ENCODE peak calls at places on chromosomes 3 and 15, in nine cellular contexts. One of them, this sample, is unnamed.

GRCh38 chr3:13139471-13140065 is 66.3 kb upstream of the IQSEC1 start:
- DNase-seq in caudate nucleus: no peak
- DNase-seq in HuH-7: no peak
- DNase-seq in NCI-H1105 treated with DMSO at 0.1 percent for 48 hours: no peak
- DNase-seq in activated naive CD8-positive, alpha-beta T cell treated with anti-CD3 and anti-CD28 coated beads for 36 hours: no peak
- DNase-seq in activated CD4-positive, alpha-beta T cell treated with anti-CD3 and anti-CD28 coated beads, Interleukin-2, amount 50 U/mL, for 48 hours: no peak
- DNase-seq in progenitor cell of endocrine pancreas: no peak
- DNase-seq in naive thymus-derived CD4-positive, alpha-beta T cell: no peak
- DNase-seq in breast epithelium: peak
- DNase-seq in this sample: no peak

GRCh38 chr3:43584043-43584826 is 37.6 kb downstream of the ANO10 start:
- DNase-seq in caudate nucleus: no peak
- DNase-seq in HuH-7: no peak
- DNase-seq in NCI-H1105 treated with DMSO at 0.1 percent for 48 hours: no peak
- DNase-seq in activated naive CD8-positive, alpha-beta T cell treated with anti-CD3 and anti-CD28 coated beads for 36 hours: no peak
- DNase-seq in activated CD4-positive, alpha-beta T cell treated with anti-CD3 and anti-CD28 coated beads, Interleukin-2, amount 50 U/mL, for 48 hours: no peak
- DNase-seq in progenitor cell of endocrine pancreas: no peak
- DNase-seq in naive thymus-derived CD4-positive, alpha-beta T cell: peak
- DNase-seq in breast epithelium: no peak
- DNase-seq in this sample: no peak

GRCh38 chr15:90138071-90138833 is 36.0 kb upstream of the IDH2 start:
- DNase-seq in caudate nucleus: no peak
- DNase-seq in HuH-7: no peak
- DNase-seq in NCI-H1105 treated with DMSO at 0.1 percent for 48 hours: no peak
- DNase-seq in activated naive CD8-positive, alpha-beta T cell treated with anti-CD3 and anti-CD28 coated beads for 36 hours: no peak
- DNase-seq in activated CD4-positive, alpha-beta T cell treated with anti-CD3 and anti-CD28 coated beads, Interleukin-2, amount 50 U/mL, for 48 hours: no peak
- DNase-seq in progenitor cell of endocrine pancreas: no peak
- DNase-seq in naive thymus-derived CD4-positive, alpha-beta T cell: no peak
- DNase-seq in breast epithelium: no peak
- DNase-seq in this sample: no peak

GRCh38 chr3:71724584-71725278 is 471 bp downstream of the EIF4E3 start:
- DNase-seq in caudate nucleus: peak
- DNase-seq in HuH-7: peak
- DNase-seq in NCI-H1105 treated with DMSO at 0.1 percent for 48 hours: no peak
- DNase-seq in activated naive CD8-positive, alpha-beta T cell treated with anti-CD3 and anti-CD28 coated beads for 36 hours: peak
- DNase-seq in activated CD4-positive, alpha-beta T cell treated with anti-CD3 and anti-CD28 coated beads, Interleukin-2, amount 50 U/mL, for 48 hours: peak
- DNase-seq in progenitor cell of endocrine pancreas: peak
- DNase-seq in naive thymus-derived CD4-positive, alpha-beta T cell: peak
- DNase-seq in breast epithelium: no peak
- DNase-seq in this sample: peak

GRCh38 chr3:147380271-147380995 is 25.9 kb downstream of the ZIC4 start:
- DNase-seq in caudate nucleus: no peak
- DNase-seq in HuH-7: no peak
- DNase-seq in NCI-H1105 treated with DMSO at 0.1 percent for 48 hours: no peak
- DNase-seq in activated naive CD8-positive, alpha-beta T cell treated with anti-CD3 and anti-CD28 coated beads for 36 hours: no peak
- DNase-seq in activated CD4-positive, alpha-beta T cell treated with anti-CD3 and anti-CD28 coated beads, Interleukin-2, amount 50 U/mL, for 48 hours: no peak
- DNase-seq in progenitor cell of endocrine pancreas: no peak
- DNase-seq in naive thymus-derived CD4-positive, alpha-beta T cell: no peak
- DNase-seq in breast epithelium: no peak
- DNase-seq in this sample: no peak

GRCh38 chr3:147120029-147120428 is 286.3 kb downstream of the ZIC4 start:
- DNase-seq in caudate nucleus: no peak
- DNase-seq in HuH-7: no peak
- DNase-seq in NCI-H1105 treated with DMSO at 0.1 percent for 48 hours: peak
- DNase-seq in activated naive CD8-positive, alpha-beta T cell treated with anti-CD3 and anti-CD28 coated beads for 36 hours: no peak
- DNase-seq in activated CD4-positive, alpha-beta T cell treated with anti-CD3 and anti-CD28 coated beads, Interleukin-2, amount 50 U/mL, for 48 hours: no peak
- DNase-seq in progenitor cell of endocrine pancreas: no peak
- DNase-seq in naive thymus-derived CD4-positive, alpha-beta T cell: no peak
- DNase-seq in breast epithelium: no peak
- DNase-seq in this sample: no peak

GRCh38 chr15:77904901-77905300 is 172.6 kb downstream of the TBC1D2B start:
- DNase-seq in caudate nucleus: no peak
- DNase-seq in HuH-7: no peak
- DNase-seq in NCI-H1105 treated with DMSO at 0.1 percent for 48 hours: no peak
- DNase-seq in activated naive CD8-positive, alpha-beta T cell treated with anti-CD3 and anti-CD28 coated beads for 36 hours: no peak
- DNase-seq in activated CD4-positive, alpha-beta T cell treated with anti-CD3 and anti-CD28 coated beads, Interleukin-2, amount 50 U/mL, for 48 hours: no peak
- DNase-seq in progenitor cell of endocrine pancreas: no peak
- DNase-seq in naive thymus-derived CD4-positive, alpha-beta T cell: no peak
- DNase-seq in breast epithelium: no peak
- DNase-seq in this sample: no peak

GRCh38 chr3:195100903-195101591 is 169.9 kb downstream of the XXYLT1 start:
- DNase-seq in caudate nucleus: no peak
- DNase-seq in HuH-7: no peak
- DNase-seq in NCI-H1105 treated with DMSO at 0.1 percent for 48 hours: peak
- DNase-seq in activated naive CD8-positive, alpha-beta T cell treated with anti-CD3 and anti-CD28 coated beads for 36 hours: no peak
- DNase-seq in activated CD4-positive, alpha-beta T cell treated with anti-CD3 and anti-CD28 coated beads, Interleukin-2, amount 50 U/mL, for 48 hours: no peak
- DNase-seq in progenitor cell of endocrine pancreas: no peak
- DNase-seq in naive thymus-derived CD4-positive, alpha-beta T cell: no peak
- DNase-seq in breast epithelium: no peak
- DNase-seq in this sample: no peak

GRCh38 chr3:194500198-194500597 is 13.4 kb upstream of the ATP13A3 start:
- DNase-seq in caudate nucleus: no peak
- DNase-seq in HuH-7: no peak
- DNase-seq in NCI-H1105 treated with DMSO at 0.1 percent for 48 hours: no peak
- DNase-seq in activated naive CD8-positive, alpha-beta T cell treated with anti-CD3 and anti-CD28 coated beads for 36 hours: no peak
- DNase-seq in activated CD4-positive, alpha-beta T cell treated with anti-CD3 and anti-CD28 coated beads, Interleukin-2, amount 50 U/mL, for 48 hours: no peak
- DNase-seq in progenitor cell of endocrine pancreas: no peak
- DNase-seq in naive thymus-derived CD4-positive, alpha-beta T cell: no peak
- DNase-seq in breast epithelium: no peak
- DNase-seq in this sample: no peak

GRCh38 chr15:73165435-73165834 is 113.2 kb downstream of the NEO1 start:
- DNase-seq in caudate nucleus: no peak
- DNase-seq in HuH-7: no peak
- DNase-seq in NCI-H1105 treated with DMSO at 0.1 percent for 48 hours: no peak
- DNase-seq in activated naive CD8-positive, alpha-beta T cell treated with anti-CD3 and anti-CD28 coated beads for 36 hours: no peak
- DNase-seq in activated CD4-positive, alpha-beta T cell treated with anti-CD3 and anti-CD28 coated beads, Interleukin-2, amount 50 U/mL, for 48 hours: no peak
- DNase-seq in progenitor cell of endocrine pancreas: no peak
- DNase-seq in naive thymus-derived CD4-positive, alpha-beta T cell: no peak
- DNase-seq in breast epithelium: no peak
- DNase-seq in this sample: no peak

GRCh38 chr3:123194552-123194951 is 7.2 kb upstream of the SEC22A start:
- DNase-seq in caudate nucleus: no peak
- DNase-seq in HuH-7: peak
- DNase-seq in NCI-H1105 treated with DMSO at 0.1 percent for 48 hours: no peak
- DNase-seq in activated naive CD8-positive, alpha-beta T cell treated with anti-CD3 and anti-CD28 coated beads for 36 hours: no peak
- DNase-seq in activated CD4-positive, alpha-beta T cell treated with anti-CD3 and anti-CD28 coated beads, Interleukin-2, amount 50 U/mL, for 48 hours: no peak
- DNase-seq in progenitor cell of endocrine pancreas: peak
- DNase-seq in naive thymus-derived CD4-positive, alpha-beta T cell: no peak
- DNase-seq in breast epithelium: no peak
- DNase-seq in this sample: no peak

This sample was measured in activated T-cell treated with anti-CD3 and anti-CD28 coated beads for 1 hour.